ENCODE peak calls at places on chromosomes 13 and 19, in six cellular contexts. One of them, this sample, is unnamed.
A peak's percentile ranks its signal among the peaks of the same experiment; 100 is the strongest.

GRCh38 chr13:85473144-85473543 is 326.1 kb downstream of the SLITRK6 start:
- DNase-seq in lung microvascular endothelial cell: no peak
- DNase-seq in AG08395: no peak
- DNase-seq in omental fat pad: no peak
- DNase-seq in lower lobe of right lung: no peak
- DNase-seq in fibroblast of pulmonary artery: no peak
- DNase-seq in this sample: no peak

GRCh38 chr19:43595605-43595998 is 332 bp downstream of the IRGQ start:
- DNase-seq in lung microvascular endothelial cell: no peak
- DNase-seq in AG08395: no peak
- DNase-seq in omental fat pad: no peak
- DNase-seq in lower lobe of right lung: peak; percentile 56
- DNase-seq in fibroblast of pulmonary artery: no peak
- DNase-seq in this sample: no peak

GRCh38 chr19:56314018-56314583 is 538 bp downstream of the ZSCAN5A start:
- DNase-seq in lung microvascular endothelial cell: no peak
- DNase-seq in AG08395: peak; percentile 19
- DNase-seq in omental fat pad: no peak
- DNase-seq in lower lobe of right lung: no peak
- DNase-seq in fibroblast of pulmonary artery: no peak
- DNase-seq in this sample: no peak

GRCh38 chr19:38284422-38284821 is 19.6 kb upstream of the C19orf33 start:
- DNase-seq in lung microvascular endothelial cell: no peak
- DNase-seq in AG08395: no peak
- DNase-seq in omental fat pad: no peak
- DNase-seq in lower lobe of right lung: no peak
- DNase-seq in fibroblast of pulmonary artery: no peak
- DNase-seq in this sample: no peak

GRCh38 chr19:58279925-58280316 is 1.2 kb downstream of the ZNF8 start:
- DNase-seq in lung microvascular endothelial cell: no peak
- DNase-seq in AG08395: no peak
- DNase-seq in omental fat pad: no peak
- DNase-seq in lower lobe of right lung: no peak
- DNase-seq in fibroblast of pulmonary artery: no peak
- DNase-seq in this sample: no peak

GRCh38 chr13:94481966-94482365 is 2.5 kb upstream of the DCT start:
- DNase-seq in lung microvascular endothelial cell: no peak
- DNase-seq in AG08395: peak; percentile 72
- DNase-seq in omental fat pad: no peak
- DNase-seq in lower lobe of right lung: no peak
- DNase-seq in fibroblast of pulmonary artery: peak; percentile 72
- DNase-seq in this sample: no peak

GRCh38 chr19:40217921-40218890 is at the start of gene TTC9B:
- DNase-seq in lung microvascular endothelial cell: peak; percentile 41
- DNase-seq in AG08395: peak; percentile 62
- DNase-seq in omental fat pad: no peak
- DNase-seq in lower lobe of right lung: no peak
- DNase-seq in fibroblast of pulmonary artery: no peak
- DNase-seq in this sample: no peak

GRCh38 chr19:38740252-38740592 is 4.1 kb downstream of the CAPN12 start:
- DNase-seq in lung microvascular endothelial cell: no peak
- DNase-seq in AG08395: no peak
- DNase-seq in omental fat pad: no peak
- DNase-seq in lower lobe of right lung: peak; percentile 18
- DNase-seq in fibroblast of pulmonary artery: no peak
- DNase-seq in this sample: no peak

GRCh38 chr19:57016076-57016475 is 103.7 kb upstream of the USP29 start:
- DNase-seq in lung microvascular endothelial cell: no peak
- DNase-seq in AG08395: no peak
- DNase-seq in omental fat pad: no peak
- DNase-seq in lower lobe of right lung: no peak
- DNase-seq in fibroblast of pulmonary artery: no peak
- DNase-seq in this sample: no peak

GRCh38 chr13:39341238-39341637 is 261.8 kb downstream of the LHFPL6 start:
- DNase-seq in lung microvascular endothelial cell: no peak
- DNase-seq in AG08395: no peak
- DNase-seq in omental fat pad: no peak
- DNase-seq in lower lobe of right lung: no peak
- DNase-seq in fibroblast of pulmonary artery: no peak
- DNase-seq in this sample: no peak

This sample was measured in kidney.